ENCODE peak calls at places on chromosomes 4 and X, in seven cellular contexts. G, W, A, Q, P, S and Y are unnamed samples.
A peak's percentile ranks its signal among the peaks of the same experiment; 100 is the strongest.

GRCh38 chrX:45351478-45351877 is 150.8 kb upstream of the DIPK2B start:
- DNase-seq in G (no peak), W (peak; percentile 69), A (no peak), Q (no peak), P (no peak), S (no peak), Y (peak; percentile 31)

GRCh38 chr4:180059216-180059881 is 2183.9 kb upstream of the TENM3 start:
- DNase-seq in G (peak; percentile 59), W (no peak), A (peak; percentile 47), Q (peak; percentile 56), P (peak; percentile 52), S (peak; percentile 25), Y (peak; percentile 18)

GRCh38 chr4:22410645-22411247 is 105.1 kb downstream of the ADGRA3 start:
- DNase-seq in G (no peak), W (peak; percentile 33), A (no peak), Q (no peak), P (no peak), S (peak; percentile 51), Y (peak; percentile 28)

GRCh38 chrX:112816908-112817307 is 23.7 kb downstream of the AMOT start:
- DNase-seq in G (no peak), W (no peak), A (no peak), Q (no peak), P (no peak), S (no peak), Y (no peak)

GRCh38 chr4:107213410-107213809 is 177.3 kb upstream of the DKK2 start:
- DNase-seq in G (no peak), W (no peak), A (no peak), Q (no peak), P (no peak), S (no peak), Y (no peak)

GRCh38 chr4:101158136-101158485 is 189.2 kb downstream of the PPP3CA start:
- DNase-seq in G (peak; percentile 46), W (peak; percentile 24), A (no peak), Q (no peak), P (no peak), S (no peak), Y (no peak)

GRCh38 chr4:8912506-8912905 is 40.9 kb upstream of the HMX1 start:
- DNase-seq in G (no peak), W (no peak), A (no peak), Q (no peak), P (no peak), S (no peak), Y (no peak)

GRCh38 chrX:118644378-118644777 is 83.0 kb upstream of the IL13RA1 start:
- DNase-seq in G (peak; percentile 47), W (peak; percentile 68), A (no peak), Q (no peak), P (no peak), S (peak; percentile 16), Y (peak; percentile 48)

GRCh38 chr4:1508161-1509160 is 102.2 kb upstream of the NKX1-1 start:
- DNase-seq in G (no peak), W (no peak), A (no peak), Q (no peak), P (no peak), S (no peak), Y (no peak)

GRCh38 chr4:75244325-75244724 is 269.9 kb downstream of the RCHY1 start:
- DNase-seq in G (no peak), W (no peak), A (no peak), Q (no peak), P (no peak), S (no peak), Y (no peak)

GRCh38 chrX:72208126-72208525 is 26.6 kb downstream of the PIN4 start:
- DNase-seq in G (no peak), W (peak; percentile 10), A (no peak), Q (no peak), P (no peak), S (no peak), Y (no peak)

GRCh38 chrX:107673933-107674479 is 45.7 kb downstream of the PRPS1 start:
- DNase-seq in G (no peak), W (no peak), A (peak; percentile 60), Q (no peak), P (no peak), S (peak; percentile 8), Y (peak; percentile 95)

GRCh38 chrX:40864972-40865371 is 129.6 kb upstream of the MED14 start:
- DNase-seq in G (no peak), W (peak; percentile 89), A (no peak), Q (no peak), P (no peak), S (no peak), Y (no peak)

GRCh38 chrX:118503260-118504041 is 7.8 kb downstream of the DOCK11 start:
- DNase-seq in G (no peak), W (no peak), A (no peak), Q (no peak), P (no peak), S (no peak), Y (no peak)

GRCh38 chrX:154121961-154122360 is 22.1 kb upstream of the OPN1LW start:
- DNase-seq in G (no peak), W (no peak), A (no peak), Q (no peak), P (no peak), S (peak; percentile 82), Y (no peak)

GRCh38 chr4:131316086-131316485 is 1833.0 kb upstream of the PCDH10 start:
- DNase-seq in G (no peak), W (no peak), A (no peak), Q (no peak), P (no peak), S (no peak), Y (no peak)

GRCh38 chr4:134622194-134622593 is 420.6 kb upstream of the PABPC4L start:
- DNase-seq in G (no peak), W (no peak), A (no peak), Q (no peak), P (no peak), S (no peak), Y (peak; percentile 4)

GRCh38 chrX:136168929-136169735 is 21.8 kb downstream of the FHL1 start:
- DNase-seq in G (peak; percentile 95), W (peak; percentile 97), A (peak; percentile 71), Q (peak; percentile 43), P (peak; percentile 63), S (peak; percentile 90), Y (peak; percentile 97)

GRCh38 chr4:99117876-99118693 is 26.0 kb downstream of the ADH4 start:
- DNase-seq in G (no peak), W (peak; percentile 35), A (no peak), Q (no peak), P (no peak), S (peak; percentile 78), Y (peak; percentile 15)

GRCh38 chrX:40952855-40953254 is 132.4 kb upstream of the USP9X start:
- DNase-seq in G (no peak), W (peak; percentile 18), A (no peak), Q (no peak), P (no peak), S (no peak), Y (peak; percentile 30)

GRCh38 chrX:77422886-77423648 is 24.1 kb upstream of the FGF16 start:
- DNase-seq in G (peak; percentile 96), W (no peak), A (peak; percentile 81), Q (no peak), P (no peak), S (no peak), Y (no peak)

GRCh38 chrX:104211187-104211586 is 43.5 kb downstream of the ESX1 start:
- DNase-seq in G (no peak), W (no peak), A (no peak), Q (no peak), P (no peak), S (no peak), Y (no peak)

GRCh38 chrX:84248226-84248625 is 60.2 kb upstream of the RPS6KA6 start:
- DNase-seq in G (no peak), W (peak; percentile 79), A (no peak), Q (no peak), P (no peak), S (peak; percentile 31), Y (peak; percentile 69)

GRCh38 chr4:8905236-8905772 is 33.7 kb upstream of the HMX1 start:
- DNase-seq in G (no peak), W (no peak), A (peak; percentile 18), Q (no peak), P (no peak), S (no peak), Y (no peak)

GRCh38 chr4:102341201-102341600 is 4.1 kb downstream of the SLC39A8 start:
- DNase-seq in G (no peak), W (no peak), A (no peak), Q (no peak), P (no peak), S (no peak), Y (no peak)
- H3K23ac ChIP-seq in G (no peak overlapping the region), W (no peak overlapping the region), A (no peak overlapping the region), Q (no peak overlapping the region), P (no peak overlapping the region), S (no peak overlapping the region), Y (no peak overlapping the region)

DNA sequence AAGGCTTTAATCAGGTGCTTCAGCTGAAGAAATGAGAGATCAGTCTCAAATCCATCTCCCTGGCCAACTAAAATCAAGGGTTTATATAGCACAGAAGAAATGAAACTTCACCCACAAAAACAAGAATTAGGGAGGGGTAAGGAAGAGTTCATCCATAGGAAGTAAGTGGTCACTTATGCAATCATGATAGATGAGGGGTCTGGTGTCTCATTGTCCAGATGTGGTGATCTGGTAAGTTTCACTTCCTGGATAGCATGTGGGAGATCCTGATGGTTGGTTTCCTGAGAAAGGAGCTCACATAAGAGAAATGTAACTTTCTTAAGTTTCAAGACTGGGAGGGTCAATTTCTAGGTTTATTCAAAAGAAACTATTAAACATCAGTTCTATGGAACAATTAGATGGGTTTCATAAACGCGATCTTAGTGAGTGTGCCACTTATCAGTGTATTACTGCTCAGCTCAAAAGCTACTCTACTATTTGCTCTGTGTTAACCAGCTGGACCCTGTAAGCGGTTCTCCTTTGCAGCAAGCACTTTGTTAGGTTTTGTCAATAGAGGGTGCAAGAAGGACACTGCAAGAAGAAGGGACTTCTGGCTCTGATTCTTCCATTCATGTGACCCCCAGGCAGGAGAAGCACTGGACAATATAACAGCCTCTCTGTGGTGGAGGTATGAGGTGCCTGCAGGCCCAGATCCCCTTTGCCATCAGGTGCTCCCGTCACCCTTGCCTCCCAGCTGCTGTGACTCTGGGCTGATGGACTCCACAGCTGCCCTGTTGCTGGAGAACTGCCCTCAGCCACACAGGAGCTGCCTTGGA is 35.4 kb upstream of the HPSE start:
- DNase-seq in G (peak; percentile 21), W (peak; percentile 33), A (no peak), Q (no peak), P (no peak), S (no peak), Y (peak; percentile 48)
- H2AK5ac ChIP-seq in G (no peak overlapping the region), W (no peak overlapping the region), A (no peak overlapping the region), Q (no peak overlapping the region), P (no peak overlapping the region), S (no peak overlapping the region), Y (no peak overlapping the region)

GRCh38 chr4:151990201-151990600 is 229.4 kb upstream of the GATB start:
- DNase-seq in G (peak; percentile 60), W (peak; percentile 41), A (no peak), Q (no peak), P (no peak), S (peak; percentile 90), Y (no peak)
- H3K23ac ChIP-seq in G (no peak overlapping the region), W (no peak overlapping the region), A (no peak overlapping the region), Q (no peak overlapping the region), P (no peak overlapping the region), S (no peak overlapping the region), Y (no peak overlapping the region)

GRCh38 chr4:25144870-25145481 is 15.3 kb downstream of the SEPSECS start:
- DNase-seq in G (no peak), W (peak; percentile 21), A (no peak), Q (no peak), P (no peak), S (peak; percentile 66), Y (peak; percentile 36)

GRCh38 chr4:25141592-25141991 is 18.7 kb downstream of the SEPSECS start:
- DNase-seq in G (no peak), W (no peak), A (no peak), Q (no peak), P (no peak), S (no peak), Y (no peak)

GRCh38 chr4:25142468-25142867 is 17.8 kb downstream of the SEPSECS start:
- DNase-seq in G (no peak), W (no peak), A (no peak), Q (no peak), P (no peak), S (no peak), Y (no peak)

GRCh38 chr4:25146076-25146475 is 14.2 kb downstream of the SEPSECS start:
- DNase-seq in G (no peak), W (no peak), A (no peak), Q (no peak), P (no peak), S (no peak), Y (no peak)
- H2AK5ac ChIP-seq in G (no peak overlapping the region), W (no peak overlapping the region), A (no peak overlapping the region), Q (no peak overlapping the region), P (no peak overlapping the region), S (no peak overlapping the region), Y (no peak overlapping the region)